ENCODE peak calls at places on chromosomes 13 and 19, in nine cellular contexts. One of them, this sample, is unnamed.

GRCh38 chr13:45107539-45107938 is 12.8 kb upstream of the GTF2F2 start:
- DNase-seq in breast epithelium: no peak
- DNase-seq in HepG2: no peak
- DNase-seq in prostate gland: no peak
- DNase-seq in HCT116: no peak
- DNase-seq in H1: no peak
- DNase-seq in endothelial cell of umbilical vein: no peak
- DNase-seq in GM12878: no peak
- DNase-seq in HL-60: no peak
- DNase-seq in this sample: no peak

GRCh38 chr13:106205871-106206270 is 329.6 kb downstream of the EFNB2 start:
- DNase-seq in breast epithelium: no peak
- DNase-seq in HepG2: no peak
- DNase-seq in prostate gland: no peak
- DNase-seq in HCT116: no peak
- DNase-seq in H1: no peak
- DNase-seq in endothelial cell of umbilical vein: no peak
- DNase-seq in GM12878: no peak
- DNase-seq in HL-60: no peak
- DNase-seq in this sample: no peak

GRCh38 chr19:31144471-31144870 is 204.8 kb downstream of the TSHZ3 start:
- DNase-seq in breast epithelium: no peak
- DNase-seq in HepG2: no peak
- DNase-seq in prostate gland: no peak
- DNase-seq in HCT116: no peak
- DNase-seq in H1: no peak
- DNase-seq in endothelial cell of umbilical vein: no peak
- DNase-seq in GM12878: no peak
- DNase-seq in HL-60: no peak
- DNase-seq in this sample: no peak

GRCh38 chr19:8196271-8196908 is 12.8 kb upstream of the CERS4 start:
- DNase-seq in breast epithelium: no peak
- DNase-seq in HepG2: no peak
- DNase-seq in prostate gland: no peak
- DNase-seq in HCT116: no peak
- DNase-seq in H1: no peak
- DNase-seq in endothelial cell of umbilical vein: no peak
- DNase-seq in GM12878: peak
- DNase-seq in HL-60: peak
- DNase-seq in this sample: no peak

GRCh38 chr13:100387416-100387815 is 201.2 kb downstream of the GGACT start:
- DNase-seq in breast epithelium: no peak
- DNase-seq in HepG2: no peak
- DNase-seq in prostate gland: no peak
- DNase-seq in HCT116: no peak
- DNase-seq in H1: no peak
- DNase-seq in endothelial cell of umbilical vein: no peak
- DNase-seq in GM12878: no peak
- DNase-seq in HL-60: no peak
- DNase-seq in this sample: no peak

GRCh38 chr13:24007979-24008620 is 110.8 kb upstream of the C1QTNF9B start:
- DNase-seq in breast epithelium: no peak
- DNase-seq in HepG2: no peak
- DNase-seq in prostate gland: no peak
- DNase-seq in HCT116: no peak
- DNase-seq in H1: no peak
- DNase-seq in endothelial cell of umbilical vein: no peak
- DNase-seq in GM12878: no peak
- DNase-seq in HL-60: no peak
- DNase-seq in this sample: no peak

GRCh38 chr19:6198896-6199239 is 63.4 kb downstream of the ACSBG2 start:
- DNase-seq in breast epithelium: no peak
- DNase-seq in HepG2: no peak
- DNase-seq in prostate gland: no peak
- DNase-seq in HCT116: no peak
- DNase-seq in H1: no peak
- DNase-seq in endothelial cell of umbilical vein: no peak
- DNase-seq in GM12878: no peak
- DNase-seq in HL-60: no peak
- DNase-seq in this sample: no peak

GRCh38 chr19:33780746-33781145 is 15.9 kb upstream of the KCTD15 start:
- DNase-seq in breast epithelium: no peak
- DNase-seq in HepG2: no peak
- DNase-seq in prostate gland: no peak
- DNase-seq in HCT116: no peak
- DNase-seq in H1: no peak
- DNase-seq in endothelial cell of umbilical vein: no peak
- DNase-seq in GM12878: no peak
- DNase-seq in HL-60: no peak
- DNase-seq in this sample: no peak

GRCh38 chr13:107518292-107518691 is 697.0 kb downstream of the LIG4 start:
- DNase-seq in breast epithelium: no peak
- DNase-seq in HepG2: no peak
- DNase-seq in prostate gland: no peak
- DNase-seq in HCT116: no peak
- DNase-seq in H1: no peak
- DNase-seq in endothelial cell of umbilical vein: peak
- DNase-seq in GM12878: no peak
- DNase-seq in HL-60: no peak
- DNase-seq in this sample: no peak

GRCh38 chr19:34962281-34962944 is 1.6 kb downstream of the ZNF792 start:
- DNase-seq in breast epithelium: no peak
- DNase-seq in HepG2: peak
- DNase-seq in prostate gland: no peak
- DNase-seq in HCT116: no peak
- DNase-seq in H1: no peak
- DNase-seq in endothelial cell of umbilical vein: peak
- DNase-seq in GM12878: no peak
- DNase-seq in HL-60: peak
- DNase-seq in this sample: no peak

GRCh38 chr13:68984688-68985319 is 1122.8 kb upstream of the ATXN8OS start:
- DNase-seq in breast epithelium: no peak
- DNase-seq in HepG2: no peak
- DNase-seq in prostate gland: no peak
- DNase-seq in HCT116: no peak
- DNase-seq in H1: no peak
- DNase-seq in endothelial cell of umbilical vein: no peak
- DNase-seq in GM12878: no peak
- DNase-seq in HL-60: no peak
- DNase-seq in this sample: no peak

GRCh38 chr13:23175920-23176319 is 4.9 kb upstream of the SGCG start:
- DNase-seq in breast epithelium: no peak
- DNase-seq in HepG2: no peak
- DNase-seq in prostate gland: no peak
- DNase-seq in HCT116: peak
- DNase-seq in H1: no peak
- DNase-seq in endothelial cell of umbilical vein: peak
- DNase-seq in GM12878: no peak
- DNase-seq in HL-60: no peak
- DNase-seq in this sample: no peak

GRCh38 chr13:27130223-27131015 is 41.2 kb downstream of the USP12 start:
- DNase-seq in breast epithelium: no peak
- DNase-seq in HepG2: no peak
- DNase-seq in prostate gland: no peak
- DNase-seq in HCT116: no peak
- DNase-seq in H1: no peak
- DNase-seq in endothelial cell of umbilical vein: no peak
- DNase-seq in GM12878: no peak
- DNase-seq in HL-60: no peak
- DNase-seq in this sample: no peak

GRCh38 chr19:39341720-39342604 is at the start of gene SAMD4B:
- DNase-seq in breast epithelium: peak
- DNase-seq in HepG2: peak
- DNase-seq in prostate gland: peak
- DNase-seq in HCT116: peak
- DNase-seq in H1: peak
- DNase-seq in endothelial cell of umbilical vein: peak
- DNase-seq in GM12878: peak
- DNase-seq in HL-60: peak
- DNase-seq in this sample: peak

GRCh38 chr19:28727133-28727834 is 485.7 kb downstream of the UQCRFS1 start:
- DNase-seq in breast epithelium: no peak
- DNase-seq in HepG2: no peak
- DNase-seq in prostate gland: no peak
- DNase-seq in HCT116: no peak
- DNase-seq in H1: peak
- DNase-seq in endothelial cell of umbilical vein: no peak
- DNase-seq in GM12878: no peak
- DNase-seq in HL-60: no peak
- DNase-seq in this sample: no peak

GRCh38 chr19:41705393-41706174 is 2.8 kb upstream of the CEACAM5 start:
- DNase-seq in breast epithelium: no peak
- DNase-seq in HepG2: no peak
- DNase-seq in prostate gland: no peak
- DNase-seq in HCT116: no peak
- DNase-seq in H1: no peak
- DNase-seq in endothelial cell of umbilical vein: peak
- DNase-seq in GM12878: no peak
- DNase-seq in HL-60: peak
- DNase-seq in this sample: no peak

GRCh38 chr19:46753420-46754155 is 7.3 kb upstream of the STRN4 start:
- DNase-seq in breast epithelium: no peak
- DNase-seq in HepG2: peak
- DNase-seq in prostate gland: peak
- DNase-seq in HCT116: no peak
- DNase-seq in H1: no peak
- DNase-seq in endothelial cell of umbilical vein: peak
- DNase-seq in GM12878: no peak
- DNase-seq in HL-60: peak
- DNase-seq in this sample: no peak

GRCh38 chr13:40667622-40667978 is 1.2 kb upstream of the FOXO1 start:
- DNase-seq in breast epithelium: peak
- DNase-seq in HepG2: no peak
- DNase-seq in prostate gland: no peak
- DNase-seq in HCT116: no peak
- DNase-seq in H1: no peak
- DNase-seq in endothelial cell of umbilical vein: peak
- DNase-seq in GM12878: no peak
- DNase-seq in HL-60: no peak
- DNase-seq in this sample: no peak

GRCh38 chr13:93284056-93284455 is 57.4 kb downstream of the GPC6 start:
- DNase-seq in breast epithelium: no peak
- DNase-seq in HepG2: no peak
- DNase-seq in prostate gland: no peak
- DNase-seq in HCT116: no peak
- DNase-seq in H1: no peak
- DNase-seq in endothelial cell of umbilical vein: no peak
- DNase-seq in GM12878: no peak
- DNase-seq in HL-60: no peak
- DNase-seq in this sample: no peak

GRCh38 chr19:15893498-15893897 is 4.4 kb downstream of the CYP4F2 start:
- DNase-seq in breast epithelium: no peak
- DNase-seq in HepG2: no peak
- DNase-seq in prostate gland: no peak
- DNase-seq in HCT116: no peak
- DNase-seq in H1: no peak
- DNase-seq in endothelial cell of umbilical vein: no peak
- DNase-seq in GM12878: no peak
- DNase-seq in HL-60: no peak
- DNase-seq in this sample: no peak

GRCh38 chr19:23560051-23560450 is 127.0 kb downstream of the ZNF675 start:
- DNase-seq in breast epithelium: no peak
- DNase-seq in HepG2: no peak
- DNase-seq in prostate gland: no peak
- DNase-seq in HCT116: no peak
- DNase-seq in H1: no peak
- DNase-seq in endothelial cell of umbilical vein: no peak
- DNase-seq in GM12878: no peak
- DNase-seq in HL-60: no peak
- DNase-seq in this sample: no peak

GRCh38 chr13:40102854-40103253 is 447.4 kb downstream of the COG6 start:
- DNase-seq in breast epithelium: no peak
- DNase-seq in HepG2: peak
- DNase-seq in prostate gland: no peak
- DNase-seq in HCT116: peak
- DNase-seq in H1: no peak
- DNase-seq in endothelial cell of umbilical vein: no peak
- DNase-seq in GM12878: no peak
- DNase-seq in HL-60: no peak
- DNase-seq in this sample: no peak

GRCh38 chr19:17020823-17021222 is 5.8 kb downstream of the CPAMD8 start:
- DNase-seq in breast epithelium: no peak
- DNase-seq in HepG2: no peak
- DNase-seq in prostate gland: no peak
- DNase-seq in HCT116: peak
- DNase-seq in H1: no peak
- DNase-seq in endothelial cell of umbilical vein: peak
- DNase-seq in GM12878: no peak
- DNase-seq in HL-60: no peak
- DNase-seq in this sample: no peak

GRCh38 chr13:101417043-101417406 is 717 bp upstream of the NALCN start:
- DNase-seq in breast epithelium: no peak
- DNase-seq in HepG2: no peak
- DNase-seq in prostate gland: no peak
- DNase-seq in HCT116: no peak
- DNase-seq in H1: no peak
- DNase-seq in endothelial cell of umbilical vein: no peak
- DNase-seq in GM12878: no peak
- DNase-seq in HL-60: no peak
- DNase-seq in this sample: no peak
- TF ChIP-seq POLR2AphosphoS5 in breast epithelium: no peak
- TF ChIP-seq POLR2AphosphoS5 in HepG2: no peak
- TF ChIP-seq POLR2AphosphoS5 in prostate gland: no peak
- TF ChIP-seq POLR2AphosphoS5 in HCT116: no peak
- TF ChIP-seq POLR2AphosphoS5 in H1: no peak
- TF ChIP-seq POLR2AphosphoS5 in endothelial cell of umbilical vein: no peak
- TF ChIP-seq POLR2AphosphoS5 in GM12878: no peak
- TF ChIP-seq POLR2AphosphoS5 in HL-60: no peak
- TF ChIP-seq POLR2AphosphoS5 in this sample: no peak

GRCh38 chr19:49987159-49987698 is 26.3 kb upstream of the SIGLEC11 start:
- DNase-seq in breast epithelium: peak
- DNase-seq in HepG2: peak
- DNase-seq in prostate gland: peak
- DNase-seq in HCT116: peak
- DNase-seq in H1: peak
- DNase-seq in endothelial cell of umbilical vein: peak
- DNase-seq in GM12878: peak
- DNase-seq in HL-60: peak
- DNase-seq in this sample: peak
- TF ChIP-seq POLR2AphosphoS5 in breast epithelium: peak
- TF ChIP-seq POLR2AphosphoS5 in HepG2: no peak
- TF ChIP-seq POLR2AphosphoS5 in prostate gland: peak
- TF ChIP-seq POLR2AphosphoS5 in HCT116: peak
- TF ChIP-seq POLR2AphosphoS5 in H1: peak
- TF ChIP-seq POLR2AphosphoS5 in endothelial cell of umbilical vein: peak
- TF ChIP-seq POLR2AphosphoS5 in GM12878: no peak
- TF ChIP-seq POLR2AphosphoS5 in HL-60: peak
- TF ChIP-seq POLR2AphosphoS5 in this sample: no peak

GRCh38 chr13:82758056-82758455 is 1124.2 kb downstream of the SLITRK1 start:
- DNase-seq in breast epithelium: no peak
- DNase-seq in HepG2: peak
- DNase-seq in prostate gland: no peak
- DNase-seq in HCT116: peak
- DNase-seq in H1: peak
- DNase-seq in endothelial cell of umbilical vein: no peak
- DNase-seq in GM12878: no peak
- DNase-seq in HL-60: peak
- DNase-seq in this sample: no peak
- TF ChIP-seq POLR2AphosphoS5 in breast epithelium: no peak
- TF ChIP-seq POLR2AphosphoS5 in HepG2: no peak
- TF ChIP-seq POLR2AphosphoS5 in prostate gland: no peak
- TF ChIP-seq POLR2AphosphoS5 in HCT116: no peak
- TF ChIP-seq POLR2AphosphoS5 in H1: no peak
- TF ChIP-seq POLR2AphosphoS5 in endothelial cell of umbilical vein: no peak
- TF ChIP-seq POLR2AphosphoS5 in GM12878: no peak
- TF ChIP-seq POLR2AphosphoS5 in HL-60: no peak
- TF ChIP-seq POLR2AphosphoS5 in this sample: no peak

GRCh38 chr13:109389892-109390345 is 396.5 kb downstream of the IRS2 start:
- DNase-seq in breast epithelium: no peak
- DNase-seq in HepG2: no peak
- DNase-seq in prostate gland: no peak
- DNase-seq in HCT116: no peak
- DNase-seq in H1: no peak
- DNase-seq in endothelial cell of umbilical vein: no peak
- DNase-seq in GM12878: no peak
- DNase-seq in HL-60: peak
- DNase-seq in this sample: no peak
- TF ChIP-seq POLR2AphosphoS5 in breast epithelium: no peak
- TF ChIP-seq POLR2AphosphoS5 in HepG2: no peak
- TF ChIP-seq POLR2AphosphoS5 in prostate gland: no peak
- TF ChIP-seq POLR2AphosphoS5 in HCT116: no peak
- TF ChIP-seq POLR2AphosphoS5 in H1: no peak
- TF ChIP-seq POLR2AphosphoS5 in endothelial cell of umbilical vein: no peak
- TF ChIP-seq POLR2AphosphoS5 in GM12878: no peak
- TF ChIP-seq POLR2AphosphoS5 in HL-60: peak
- TF ChIP-seq POLR2AphosphoS5 in this sample: no peak